ENCODE peak calls at places on chromosomes 1 and 21, in eight cellular contexts. I, R, M, E, A, X, W and P are unnamed samples.

GRCh38 chr1:53550201-53550741 is 91.1 kb downstream of the DMRTB1 start:
- DNase-seq in I (no peak), R (no peak), M (peak; percentile 93), E (no peak), A (no peak), X (peak; percentile 69), W (no peak), P (no peak)

GRCh38 chr1:222279591-222279990 is 268.3 kb downstream of the HHIPL2 start:
- DNase-seq in I (no peak), R (no peak), M (no peak), E (no peak), A (no peak), X (no peak), W (no peak), P (no peak)

GRCh38 chr1:9671377-9672140 is 20.0 kb downstream of the PIK3CD start:
- DNase-seq in I (peak; percentile 50), R (no peak), M (peak; percentile 70), E (no peak), A (peak; percentile 50), X (peak; percentile 47), W (no peak), P (peak; percentile 25)

GRCh38 chr1:77281491-77282186 is at the start of gene AK5:
- DNase-seq in I (no peak), R (peak; percentile 84), M (peak; percentile 95), E (peak; percentile 86), A (no peak), X (peak; percentile 83), W (peak; percentile 46), P (peak; percentile 73)

GRCh38 chr1:19866758-19867157 is 15.4 kb upstream of the OTUD3 start:
- DNase-seq in I (no peak), R (peak; percentile 32), M (peak; percentile 79), E (no peak), A (no peak), X (peak; percentile 88), W (peak; percentile 50), P (peak; percentile 35)

GRCh38 chr1:117589531-117589930 is 16.3 kb upstream of the TENT5C start:
- DNase-seq in I (no peak), R (no peak), M (no peak), E (no peak), A (no peak), X (no peak), W (no peak), P (no peak)

GRCh38 chr1:227192163-227192562 is 126.1 kb downstream of the CDC42BPA start:
- DNase-seq in I (peak; percentile 29), R (peak; percentile 87), M (peak; percentile 88), E (no peak), A (peak; percentile 7), X (peak; percentile 97), W (peak; percentile 75), P (peak; percentile 16)

GRCh38 chr1:25146382-25146855 is 85.9 kb downstream of the SYF2 start:
- DNase-seq in I (no peak), R (no peak), M (no peak), E (no peak), A (no peak), X (no peak), W (no peak), P (no peak)

GRCh38 chr1:169538998-169539871 is 47.0 kb downstream of the F5 start:
- DNase-seq in I (no peak), R (peak; percentile 19), M (no peak), E (no peak), A (no peak), X (peak; percentile 71), W (no peak), P (peak; percentile 63)

GRCh38 chr1:27318596-27318995 is 3.4 kb upstream of the TMEM222 start:
- DNase-seq in I (no peak), R (peak; percentile 63), M (no peak), E (no peak), A (no peak), X (peak; percentile 46), W (no peak), P (no peak)

GRCh38 chr1:207644479-207644851 is 468 bp upstream of the CR1L start:
- DNase-seq in I (no peak), R (no peak), M (no peak), E (no peak), A (no peak), X (no peak), W (no peak), P (no peak)

GRCh38 chr1:54170961-54171460 is 18.2 kb upstream of the CDCP2 start:
- DNase-seq in I (no peak), R (no peak), M (no peak), E (no peak), A (no peak), X (no peak), W (no peak), P (no peak)

GRCh38 chr1:109771712-109772657 is 8.3 kb upstream of the EPS8L3 start:
- DNase-seq in I (no peak), R (no peak), M (peak; percentile 72), E (no peak), A (no peak), X (no peak), W (no peak), P (no peak)

GRCh38 chr1:168504064-168504837 is 39.5 kb downstream of the XCL2 start:
- DNase-seq in I (peak; percentile 58), R (peak; percentile 84), M (no peak), E (no peak), A (no peak), X (peak; percentile 97), W (no peak), P (no peak)

GRCh38 chr1:167936930-167937708 is at the start of gene MPC2:
- DNase-seq in I (peak; percentile 71), R (peak; percentile 91), M (peak; percentile 90), E (peak; percentile 78), A (peak; percentile 24), X (peak; percentile 89), W (peak; percentile 88), P (peak; percentile 84)

GRCh38 chr21:46008893-46009635 is 27.5 kb downstream of the COL6A1 start:
- DNase-seq in I (no peak), R (no peak), M (peak; percentile 76), E (no peak), A (no peak), X (no peak), W (no peak), P (no peak)
- H3K4me1 ChIP-seq in I (no peaks in the 10 kb centered on the region), R (peaks cover 5% of the 10 kb centered on the region), M (no peaks in the 10 kb centered on the region), E (no peaks in the 10 kb centered on the region), A (no peaks in the 10 kb centered on the region), X (no peaks in the 10 kb centered on the region), W (no peaks in the 10 kb centered on the region), P (no peaks in the 10 kb centered on the region)

GRCh38 chr1:153259387-153259786 is at the start of gene LORICRIN:
- DNase-seq in I (no peak), R (no peak), M (no peak), E (no peak), A (no peak), X (peak; percentile 4), W (no peak), P (no peak)

GRCh38 chr1:153260980-153261792 is 1.7 kb downstream of the LORICRIN start:
- DNase-seq in I (no peak), R (peak; percentile 49), M (peak; percentile 79), E (no peak), A (no peak), X (peak; percentile 62), W (peak; percentile 62), P (no peak)

GRCh38 chr1:153262462-153263157 is 3.1 kb downstream of the LORICRIN start:
- DNase-seq in I (no peak), R (no peak), M (no peak), E (no peak), A (no peak), X (no peak), W (no peak), P (no peak)

GRCh38 chr1:153261793-153262371 is 2.4 kb downstream of the LORICRIN start:
- DNase-seq in I (no peak), R (no peak), M (no peak), E (no peak), A (no peak), X (peak; percentile 5), W (no peak), P (no peak)

DNA sequence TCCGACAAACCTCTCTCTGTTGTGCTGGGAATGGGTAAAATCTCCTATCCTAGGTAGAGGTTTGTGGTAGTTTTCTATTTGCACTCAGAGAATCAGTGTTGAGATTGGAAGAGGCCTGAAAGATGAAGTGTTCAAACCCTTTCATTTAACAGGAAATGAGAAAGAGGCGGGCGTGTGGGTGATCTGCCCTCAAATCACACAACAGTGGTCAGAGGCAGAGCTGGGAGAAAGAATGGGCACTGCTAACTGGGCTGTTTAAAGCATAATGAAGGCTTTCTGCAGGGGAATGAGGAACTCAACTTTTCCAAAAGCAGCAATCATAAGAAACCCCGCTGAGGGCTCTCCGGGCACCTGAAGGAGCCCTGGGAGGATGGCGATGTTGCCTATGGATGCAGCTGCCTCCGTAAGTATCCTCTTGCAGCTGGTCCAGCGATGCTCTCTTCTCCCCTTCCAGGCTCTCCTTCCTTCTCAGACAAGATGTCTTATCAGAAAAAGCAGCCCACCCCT is 1.0 kb downstream of the LORICRIN start:
- DNase-seq in I (no peak), R (peak; percentile 3), M (no peak), E (no peak), A (no peak), X (peak; percentile 25), W (no peak), P (no peak)
- H3K27me3 ChIP-seq in I (no peaks in the 10 kb centered on the region), R (peaks cover 29% of the 10 kb centered on the region), M (peaks cover 42% of the 10 kb centered on the region), E (no peaks in the 10 kb centered on the region), A (peaks cover 38% of the 10 kb centered on the region), X (peaks cover 39% of the 10 kb centered on the region), W (no peaks in the 10 kb centered on the region), P (no peaks in the 10 kb centered on the region)

GRCh38 chr1:12153181-12153785 is 13.5 kb upstream of the TNFRSF1B start:
- DNase-seq in I (peak; percentile 61), R (peak; percentile 90), M (peak; percentile 98), E (no peak), A (no peak), X (peak; percentile 93), W (no peak), P (no peak)

GRCh38 chr1:12150456-12151200 is 16.2 kb upstream of the TNFRSF1B start:
- DNase-seq in I (no peak), R (no peak), M (peak; percentile 45), E (no peak), A (no peak), X (no peak), W (no peak), P (no peak)

GRCh38 chr1:12152106-12152891 is 14.5 kb upstream of the TNFRSF1B start:
- DNase-seq in I (no peak), R (no peak), M (peak; percentile 22), E (no peak), A (no peak), X (no peak), W (no peak), P (no peak)

GRCh38 chr1:12149791-12150175 is 17.0 kb upstream of the TNFRSF1B start:
- DNase-seq in I (no peak), R (no peak), M (no peak), E (no peak), A (no peak), X (no peak), W (no peak), P (no peak)

DNA sequence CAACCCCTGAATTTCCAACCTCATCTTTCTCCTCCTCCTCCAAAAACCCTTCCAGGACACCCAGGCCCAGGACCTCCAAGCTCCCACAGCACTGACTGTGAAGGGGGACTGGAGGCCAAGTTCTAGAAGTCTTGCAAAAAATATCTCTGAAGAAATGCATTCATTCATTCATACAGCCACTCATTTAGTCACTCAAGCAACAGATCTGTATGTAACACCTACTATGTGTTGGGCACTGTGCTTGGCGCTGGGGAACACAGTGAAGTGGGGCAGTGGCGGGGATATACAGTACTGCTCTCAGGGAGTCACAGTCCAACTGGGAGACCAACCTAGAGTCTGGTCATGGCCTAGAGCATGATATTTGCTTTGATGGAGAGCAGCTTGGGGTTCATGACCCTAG is 15.3 kb upstream of the TNFRSF1B start:
- DNase-seq in I (no peak), R (no peak), M (no peak), E (no peak), A (no peak), X (no peak), W (no peak), P (no peak)
- H3K4me1 ChIP-seq in I (peaks cover 21% of the 10 kb centered on the region), R (peaks cover 16% of the 10 kb centered on the region), M (peaks cover 33% of the 10 kb centered on the region), E (peaks cover 8% of the 10 kb centered on the region), A (peaks cover 11% of the 10 kb centered on the region), X (peaks cover 18% of the 10 kb centered on the region), W (no peaks in the 10 kb centered on the region), P (peaks cover 3% of the 10 kb centered on the region)

GRCh38 chr1:111778066-111778465 is 22.4 kb downstream of the DDX20 start:
- DNase-seq in I (no peak), R (no peak), M (no peak), E (no peak), A (no peak), X (no peak), W (no peak), P (no peak)
- H3K27me3 ChIP-seq in I (no peaks in the 10 kb centered on the region), R (no peaks in the 10 kb centered on the region), M (no peaks in the 10 kb centered on the region), E (no peaks in the 10 kb centered on the region), A (no peaks in the 10 kb centered on the region), X (no peaks in the 10 kb centered on the region), W (no peaks in the 10 kb centered on the region), P (no peaks in the 10 kb centered on the region)